ENCODE peak calls at places on chromosomes 3 and 15, in five cellular contexts. T is H9, H is neuronal stem cell, I is mesendoderm, Z is mesenchymal stem cell. L is an unnamed sample.
A peak's percentile ranks its signal among the peaks of the same experiment; 100 is the strongest.

GRCh38 chr15:101017935-101018849 is 99.0 kb downstream of the LRRK1 start:
- DNase-seq in T (peak; percentile 19), H (no peak), I (no peak), Z (no peak), L (peak; percentile 61)

GRCh38 chr15:25481208-25481862 is 42.5 kb upstream of the UBE3A start:
- DNase-seq in T (peak; percentile 70), H (peak; percentile 58), I (peak; percentile 70), Z (no peak), L (no peak)

GRCh38 chr3:46664971-46665762 is 28.3 kb downstream of the ALS2CL start:
- DNase-seq in T (peak; percentile 21), H (no peak), I (no peak), Z (no peak), L (peak; percentile 13)

GRCh38 chr3:143158549-143158988 is 39.0 kb downstream of the CHST2 start:
- DNase-seq in T (no peak), H (no peak), I (no peak), Z (no peak), L (peak; percentile 59)

GRCh38 chr15:68553994-68554715 is 24.6 kb upstream of the CORO2B start:
- DNase-seq in T (peak; percentile 72), H (peak; percentile 79), I (peak; percentile 76), Z (peak; percentile 65), L (peak; percentile 58)

GRCh38 chr3:52124766-52125165 is 29.5 kb downstream of the POC1A start:
- DNase-seq in T (no peak), H (no peak), I (no peak), Z (no peak), L (no peak)

GRCh38 chr3:133211449-133211848 is 173.3 kb downstream of the TMEM108 start:
- DNase-seq in T (peak; percentile 59), H (no peak), I (peak; percentile 54), Z (peak; percentile 2), L (no peak)

GRCh38 chr3:10226293-10226692 is 22.0 kb upstream of the TATDN2 start:
- DNase-seq in T (peak; percentile 92), H (no peak), I (no peak), Z (no peak), L (no peak)

GRCh38 chr15:67931861-67932260 is 92.0 kb upstream of the RNU6-1 start:
- DNase-seq in T (no peak), H (no peak), I (no peak), Z (peak; percentile 36), L (no peak)

GRCh38 chr3:127734754-127735473 is 62.2 kb downstream of the ABTB1 start:
- DNase-seq in T (no peak), H (no peak), I (peak; percentile 90), Z (peak; percentile 95), L (peak; percentile 98)

GRCh38 chr15:73403171-73403570 is 34.4 kb upstream of the HCN4 start:
- DNase-seq in T (no peak), H (no peak), I (no peak), Z (peak; percentile 24), L (no peak)

GRCh38 chr15:35750051-35750450 is 204.1 kb upstream of the DPH6 start:
- DNase-seq in T (no peak), H (no peak), I (no peak), Z (no peak), L (no peak)

GRCh38 chr15:88708256-88709054 is 69.6 kb downstream of the ISG20 start:
- DNase-seq in T (no peak), H (no peak), I (no peak), Z (no peak), L (no peak)

GRCh38 chr15:51706931-51707608 is 25.8 kb downstream of the SCG3 start:
- DNase-seq in T (no peak), H (no peak), I (no peak), Z (peak; percentile 51), L (no peak)
- H3K18ac ChIP-seq in T (no peak overlapping the region), H (no peak overlapping the region), I (no peak overlapping the region), Z (no peak overlapping the region), L (no peak overlapping the region)

GRCh38 chr15:84962975-84963374 is 18.7 kb upstream of the PDE8A start:
- DNase-seq in T (no peak), H (no peak), I (no peak), Z (no peak), L (no peak)

GRCh38 chr15:84969257-84969656 is 12.4 kb upstream of the PDE8A start:
- DNase-seq in T (no peak), H (no peak), I (no peak), Z (no peak), L (no peak)

GRCh38 chr15:84968301-84968700 is 13.4 kb upstream of the PDE8A start:
- DNase-seq in T (no peak), H (no peak), I (no peak), Z (no peak), L (no peak)

GRCh38 chr15:84970832-84971231 is 10.8 kb upstream of the PDE8A start:
- DNase-seq in T (no peak), H (no peak), I (no peak), Z (no peak), L (no peak)

GRCh38 chr15:84967380-84967779 is 14.3 kb upstream of the PDE8A start:
- DNase-seq in T (peak; percentile 3), H (no peak), I (no peak), Z (no peak), L (no peak)
- H3K18ac ChIP-seq in T (no peak overlapping the region), H (no peak overlapping the region), I (no peak overlapping the region), Z (no peak overlapping the region), L (no peak overlapping the region)

DNA sequence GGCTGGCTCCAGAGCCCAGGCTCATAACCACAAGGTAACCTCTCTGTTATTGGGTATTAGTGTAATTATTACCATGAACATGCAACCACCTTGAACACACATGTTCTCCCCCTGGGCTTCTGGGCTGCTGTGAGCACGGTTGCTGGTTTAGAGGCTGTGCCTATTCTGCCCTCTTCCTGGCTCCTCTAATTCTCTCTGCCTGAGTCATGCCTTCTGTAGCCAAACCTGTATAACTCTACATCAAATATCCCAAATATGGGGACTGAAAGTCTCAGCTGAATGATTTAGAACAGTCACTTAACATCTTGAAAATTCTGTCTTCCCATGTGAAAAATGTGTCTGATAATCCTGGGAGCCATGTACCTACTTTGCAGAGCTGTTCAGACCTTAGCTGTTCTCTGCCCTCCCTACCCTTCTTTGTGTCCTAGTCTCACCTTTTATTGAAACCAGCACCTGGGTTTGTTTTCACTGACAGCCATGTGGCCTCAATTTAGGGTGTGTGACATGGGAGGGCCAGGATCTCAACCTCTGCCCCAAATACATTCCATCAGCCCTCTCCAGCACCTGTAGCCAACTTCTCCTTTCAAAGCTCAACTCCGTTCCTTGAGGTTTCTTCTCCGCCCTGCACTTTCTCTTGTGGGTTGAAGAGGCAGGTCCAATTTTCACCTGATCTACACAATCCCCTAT is 60.7 kb downstream of the PDZRN3 start:
- DNase-seq in T (no peak), H (no peak), I (no peak), Z (no peak), L (peak; percentile 49)
- H3K18ac ChIP-seq in T (no peak overlapping the region), H (no peak overlapping the region), I (no peak overlapping the region), Z (no peak overlapping the region), L (peak overlapping the region; percentile 32)

GRCh38 chr3:183548262-183548769 is 7.2 kb downstream of the KLHL6 start:
- DNase-seq in T (peak; percentile 79), H (peak; percentile 66), I (peak; percentile 98), Z (peak; percentile 74), L (peak; percentile 72)
- H3K18ac ChIP-seq in T (no peak overlapping the region), H (no peak overlapping the region), I (no peak overlapping the region), Z (no peak overlapping the region), L (no peak overlapping the region)

GRCh38 chr3:123789160-123789559 is 95.0 kb downstream of the MYLK start:
- DNase-seq in T (no peak), H (no peak), I (peak; percentile 73), Z (peak; percentile 14), L (no peak)
- H3K18ac ChIP-seq in T (no peak overlapping the region), H (peak overlapping the region; percentile 73), I (peak overlapping the region; percentile 94), Z (peak overlapping the region; percentile 88), L (peak overlapping the region; percentile 59)

GRCh38 chr3:190032924-190033323 is 87.8 kb downstream of the P3H2 start:
- DNase-seq in T (peak; percentile 84), H (no peak), I (peak; percentile 82), Z (no peak), L (no peak)
- H3K18ac ChIP-seq in T (no peak overlapping the region), H (no peak overlapping the region), I (no peak overlapping the region), Z (peak overlapping the region; percentile 54), L (no peak overlapping the region)

DNA sequence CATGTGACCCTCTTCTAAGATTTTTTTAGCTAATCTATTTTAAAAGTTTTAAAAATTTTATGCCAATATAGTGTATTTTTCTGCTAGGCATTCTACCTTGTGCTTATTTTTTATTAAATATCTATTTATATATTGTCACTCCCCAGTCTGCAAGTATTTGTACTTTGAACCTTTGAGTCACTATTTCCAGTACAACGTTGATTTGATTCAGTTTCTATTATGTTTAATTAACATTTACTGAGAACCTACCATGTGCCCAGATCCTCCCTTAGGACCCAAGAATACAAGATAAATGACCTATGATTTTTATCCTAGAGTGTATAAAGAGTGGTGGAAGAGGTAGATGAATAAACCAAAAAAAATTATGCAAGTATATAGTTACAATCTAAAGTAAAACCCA is 311.2 kb downstream of the DOCK3 start:
- DNase-seq in T (no peak), H (no peak), I (no peak), Z (no peak), L (no peak)
- H3K18ac ChIP-seq in T (no peak overlapping the region), H (no peak overlapping the region), I (no peak overlapping the region), Z (no peak overlapping the region), L (no peak overlapping the region)

DNA sequence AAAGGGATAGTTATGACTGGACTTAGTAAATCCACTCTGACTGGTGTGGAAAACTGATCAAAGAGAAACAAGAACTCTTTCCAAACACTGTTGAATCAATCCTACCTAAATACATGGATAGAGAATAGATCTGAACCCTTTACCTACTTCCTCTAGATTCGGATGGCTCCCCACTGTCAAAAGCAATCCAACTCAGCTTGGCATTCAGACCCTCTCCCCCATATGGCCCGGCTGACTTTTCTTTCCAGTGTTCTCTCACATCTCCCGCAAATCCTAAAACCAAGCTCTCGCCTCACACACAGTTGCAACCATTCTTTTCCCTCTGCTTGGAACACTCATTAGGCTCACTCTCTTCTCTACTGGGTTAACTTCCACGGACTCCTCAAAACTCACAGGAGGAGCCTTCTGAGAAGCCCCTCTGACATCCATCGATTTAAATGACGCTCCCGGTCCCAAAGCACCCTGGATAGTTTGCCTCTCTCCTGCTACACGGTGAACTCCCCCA is 639 bp downstream of the SPICE1 start:
- DNase-seq in T (no peak), H (no peak), I (no peak), Z (no peak), L (peak; percentile 12)
- H3K18ac ChIP-seq in T (no peak overlapping the region), H (peak overlapping the region; percentile 91), I (no peak overlapping the region), Z (peak overlapping the region; percentile 24), L (peak overlapping the region; percentile 3)

DNA sequence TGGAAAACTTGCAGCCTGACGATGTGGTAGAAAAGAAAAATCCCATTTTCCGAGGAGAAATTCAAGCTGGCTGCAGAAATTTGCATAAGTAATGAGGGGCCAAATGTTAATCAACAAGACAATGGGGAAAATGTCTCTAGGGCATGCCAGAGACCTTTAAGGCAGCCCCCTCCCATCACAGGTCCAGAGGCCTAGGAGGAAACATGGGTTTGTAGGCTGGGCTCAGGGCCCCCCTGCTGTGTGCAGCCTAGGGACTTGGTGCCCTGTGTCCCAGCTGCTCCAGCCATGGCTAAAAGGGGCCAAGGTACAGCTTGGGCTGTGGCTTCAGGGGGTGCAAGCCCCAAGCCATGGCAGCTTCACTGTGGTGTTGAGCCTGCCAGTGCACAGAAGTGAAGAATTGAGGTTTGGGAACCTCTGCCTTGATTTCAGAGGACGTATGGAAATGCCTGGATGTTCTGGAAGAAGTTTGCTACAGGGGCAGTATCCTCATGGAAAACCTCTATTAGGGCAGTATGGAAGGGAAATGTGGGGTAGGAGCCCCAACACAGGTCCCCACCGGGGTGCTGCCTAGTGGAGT is 75.9 kb upstream of the CADPS start:
- DNase-seq in T (peak; percentile 82), H (no peak), I (peak; percentile 62), Z (no peak), L (no peak)
- H3K18ac ChIP-seq in T (peak overlapping the region; percentile 40), H (no peak overlapping the region), I (no peak overlapping the region), Z (no peak overlapping the region), L (no peak overlapping the region)